ENCODE peak calls at places on chromosomes 5 and 9, in four cellular contexts. One of them, this sample, is unnamed.

GRCh38 chr5:138489705-138490104 is 24.4 kb downstream of the EGR1 start:
- DNase-seq in MCF 10A: no peak
- DNase-seq in stomach: peak
- DNase-seq in Peyer's patch: no peak
- DNase-seq in this sample: no peak

GRCh38 chr5:168879929-168880328 is 300.8 kb upstream of the PANK3 start:
- DNase-seq in MCF 10A: peak
- DNase-seq in stomach: no peak
- DNase-seq in Peyer's patch: no peak
- DNase-seq in this sample: no peak

GRCh38 chr5:61638476-61638875 is 306.4 kb downstream of the ZSWIM6 start:
- DNase-seq in MCF 10A: no peak
- DNase-seq in stomach: peak
- DNase-seq in Peyer's patch: no peak
- DNase-seq in this sample: no peak

GRCh38 chr5:59587489-59588337 is 305.8 kb downstream of the PDE4D start:
- DNase-seq in MCF 10A: no peak
- DNase-seq in stomach: peak
- DNase-seq in Peyer's patch: peak
- DNase-seq in this sample: no peak

GRCh38 chr5:14700478-14701436 is 36.2 kb downstream of the OTULIN start:
- DNase-seq in MCF 10A: no peak
- DNase-seq in stomach: no peak
- DNase-seq in Peyer's patch: no peak
- DNase-seq in this sample: no peak

GRCh38 chr5:111950660-111951059 is 193.7 kb upstream of the NREP start:
- DNase-seq in MCF 10A: no peak
- DNase-seq in stomach: no peak
- DNase-seq in Peyer's patch: no peak
- DNase-seq in this sample: no peak

GRCh38 chr9:18126776-18127175 is 347.2 kb upstream of the ADAMTSL1 start:
- DNase-seq in MCF 10A: no peak
- DNase-seq in stomach: no peak
- DNase-seq in Peyer's patch: no peak
- DNase-seq in this sample: no peak

GRCh38 chr5:140565024-140565779 is 574 bp downstream of the SLC35A4 start:
- DNase-seq in MCF 10A: no peak
- DNase-seq in stomach: no peak
- DNase-seq in Peyer's patch: no peak
- DNase-seq in this sample: no peak

GRCh38 chr5:68176802-68177479 is 38.6 kb upstream of the PIK3R1 start:
- DNase-seq in MCF 10A: peak
- DNase-seq in stomach: no peak
- DNase-seq in Peyer's patch: no peak
- DNase-seq in this sample: no peak

GRCh38 chr9:125701351-125701750 is 5.7 kb downstream of the MAPKAP1 start:
- DNase-seq in MCF 10A: peak
- DNase-seq in stomach: no peak
- DNase-seq in Peyer's patch: no peak
- DNase-seq in this sample: no peak

GRCh38 chr5:77864997-77865396 is 88.9 kb upstream of the TBCA start:
- DNase-seq in MCF 10A: no peak
- DNase-seq in stomach: no peak
- DNase-seq in Peyer's patch: no peak
- DNase-seq in this sample: peak

GRCh38 chr5:1152771-1153282 is 41.0 kb upstream of the SLC12A7 start:
- DNase-seq in MCF 10A: no peak
- DNase-seq in stomach: no peak
- DNase-seq in Peyer's patch: no peak
- DNase-seq in this sample: no peak

GRCh38 chr9:7961076-7961475 is 161.5 kb upstream of the DMAC1 start:
- DNase-seq in MCF 10A: no peak
- DNase-seq in stomach: no peak
- DNase-seq in Peyer's patch: no peak
- DNase-seq in this sample: no peak

GRCh38 chr5:126449751-126450271 is 26.6 kb downstream of the GRAMD2B start:
- DNase-seq in MCF 10A: peak
- DNase-seq in stomach: no peak
- DNase-seq in Peyer's patch: peak
- DNase-seq in this sample: no peak

GRCh38 chr5:68490401-68490800 is 274.8 kb downstream of the PIK3R1 start:
- DNase-seq in MCF 10A: no peak
- DNase-seq in stomach: no peak
- DNase-seq in Peyer's patch: no peak
- DNase-seq in this sample: no peak

GRCh38 chr9:116718111-116718510 is 31.0 kb downstream of the TRIM32 start:
- DNase-seq in MCF 10A: no peak
- DNase-seq in stomach: no peak
- DNase-seq in Peyer's patch: no peak
- DNase-seq in this sample: no peak

GRCh38 chr5:80967500-80968181 is 7.5 kb downstream of the RASGRF2 start:
- DNase-seq in MCF 10A: peak
- DNase-seq in stomach: no peak
- DNase-seq in Peyer's patch: peak
- DNase-seq in this sample: no peak

GRCh38 chr5:138659121-138659520 is 83.9 kb upstream of the HSPA9 start:
- DNase-seq in MCF 10A: no peak
- DNase-seq in stomach: no peak
- DNase-seq in Peyer's patch: peak
- DNase-seq in this sample: no peak

GRCh38 chr5:74199005-74199404 is 441.5 kb downstream of the ENC1 start:
- DNase-seq in MCF 10A: no peak
- DNase-seq in stomach: no peak
- DNase-seq in Peyer's patch: no peak
- DNase-seq in this sample: no peak

GRCh38 chr9:91127653-91128052 is 234.1 kb downstream of the AUH start:
- DNase-seq in MCF 10A: peak
- DNase-seq in stomach: no peak
- DNase-seq in Peyer's patch: no peak
- DNase-seq in this sample: no peak

GRCh38 chr5:33579789-33580188 is 139.0 kb downstream of the TARS1 start:
- DNase-seq in MCF 10A: no peak
- DNase-seq in stomach: no peak
- DNase-seq in Peyer's patch: no peak
- DNase-seq in this sample: no peak

GRCh38 chr5:17359451-17359965 is 138.5 kb upstream of the TAF11L2 start:
- DNase-seq in MCF 10A: no peak
- DNase-seq in stomach: no peak
- DNase-seq in Peyer's patch: no peak
- DNase-seq in this sample: no peak

GRCh38 chr9:112605518-112605917 is 112.4 kb downstream of the INIP start:
- DNase-seq in MCF 10A: no peak
- DNase-seq in stomach: no peak
- DNase-seq in Peyer's patch: no peak
- DNase-seq in this sample: no peak

GRCh38 chr5:33195431-33196128 is 245.2 kb upstream of the TARS1 start:
- DNase-seq in MCF 10A: peak
- DNase-seq in stomach: no peak
- DNase-seq in Peyer's patch: no peak
- DNase-seq in this sample: no peak

GRCh38 chr5:181243020-181243520 is 636 bp downstream of the RACK1 start:
- DNase-seq in MCF 10A: peak
- DNase-seq in stomach: no peak
- DNase-seq in Peyer's patch: no peak
- DNase-seq in this sample: no peak

GRCh38 chr5:181241393-181241975 is 2.2 kb downstream of the RACK1 start:
- DNase-seq in MCF 10A: peak
- DNase-seq in stomach: no peak
- DNase-seq in Peyer's patch: no peak
- DNase-seq in this sample: no peak

GRCh38 chr5:181242031-181242451 is 1.7 kb downstream of the RACK1 start:
- DNase-seq in MCF 10A: peak
- DNase-seq in stomach: no peak
- DNase-seq in Peyer's patch: no peak
- DNase-seq in this sample: peak

GRCh38 chr5:181245427-181246275 is 1.9 kb upstream of the RACK1 start:
- DNase-seq in MCF 10A: peak
- DNase-seq in stomach: no peak
- DNase-seq in Peyer's patch: no peak
- DNase-seq in this sample: peak

DNA sequence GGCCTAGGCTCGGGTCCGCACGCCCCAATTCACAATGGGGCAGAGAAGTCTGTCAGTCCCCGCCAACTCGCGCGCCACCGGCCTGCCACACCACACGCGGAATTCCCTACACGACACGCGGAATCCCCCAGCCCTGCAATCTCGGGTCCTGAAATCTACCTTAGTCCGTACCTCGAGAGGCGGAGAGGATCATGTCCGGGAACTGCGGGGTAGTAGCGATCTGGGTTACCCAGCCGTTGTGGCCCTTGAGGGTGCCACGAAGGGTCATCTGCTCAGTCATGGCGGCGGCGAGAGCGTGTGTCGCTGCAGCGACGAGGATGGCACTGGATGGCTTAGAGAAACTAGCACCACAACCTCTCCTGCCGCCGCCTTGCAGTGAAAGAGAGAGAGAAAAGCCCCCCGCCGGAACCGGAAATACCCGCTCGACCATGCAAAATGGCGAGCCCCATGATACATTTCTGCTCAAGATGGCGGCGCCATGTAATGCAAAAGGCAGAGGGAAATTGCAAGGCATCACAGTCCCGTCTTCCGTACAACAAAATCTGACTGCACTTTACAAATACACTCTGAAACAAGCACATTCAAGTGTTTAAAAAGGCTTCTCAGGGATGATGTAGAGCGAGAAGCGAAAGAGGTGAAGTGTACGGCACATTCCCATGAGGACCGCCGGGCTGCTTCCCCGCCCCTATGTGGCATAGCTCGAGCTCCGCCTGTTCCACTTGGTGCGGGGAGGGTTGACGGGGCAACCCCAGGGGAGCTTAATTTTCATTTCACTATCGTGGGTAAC is at the start of gene RACK1:
- DNase-seq in MCF 10A: peak
- DNase-seq in stomach: peak
- DNase-seq in Peyer's patch: peak
- DNase-seq in this sample: peak
- TF ChIP-seq CTCF in MCF 10A: no peak
- TF ChIP-seq CTCF in stomach: no peak
- TF ChIP-seq CTCF in Peyer's patch: no peak
- TF ChIP-seq CTCF in this sample: no peak

GRCh38 chr5:159902444-159903121 is 13.7 kb upstream of the ADRA1B start:
- DNase-seq in MCF 10A: peak
- DNase-seq in stomach: no peak
- DNase-seq in Peyer's patch: no peak
- DNase-seq in this sample: no peak
- TF ChIP-seq CTCF in MCF 10A: no peak
- TF ChIP-seq CTCF in stomach: no peak
- TF ChIP-seq CTCF in Peyer's patch: no peak
- TF ChIP-seq CTCF in this sample: no peak

GRCh38 chr9:133589454-133590227 is 19.5 kb downstream of the FAM163B start:
- DNase-seq in MCF 10A: no peak
- DNase-seq in stomach: no peak
- DNase-seq in Peyer's patch: no peak
- DNase-seq in this sample: no peak
- TF ChIP-seq CTCF in MCF 10A: peak
- TF ChIP-seq CTCF in stomach: no peak
- TF ChIP-seq CTCF in Peyer's patch: peak
- TF ChIP-seq CTCF in this sample: peak

DNA sequence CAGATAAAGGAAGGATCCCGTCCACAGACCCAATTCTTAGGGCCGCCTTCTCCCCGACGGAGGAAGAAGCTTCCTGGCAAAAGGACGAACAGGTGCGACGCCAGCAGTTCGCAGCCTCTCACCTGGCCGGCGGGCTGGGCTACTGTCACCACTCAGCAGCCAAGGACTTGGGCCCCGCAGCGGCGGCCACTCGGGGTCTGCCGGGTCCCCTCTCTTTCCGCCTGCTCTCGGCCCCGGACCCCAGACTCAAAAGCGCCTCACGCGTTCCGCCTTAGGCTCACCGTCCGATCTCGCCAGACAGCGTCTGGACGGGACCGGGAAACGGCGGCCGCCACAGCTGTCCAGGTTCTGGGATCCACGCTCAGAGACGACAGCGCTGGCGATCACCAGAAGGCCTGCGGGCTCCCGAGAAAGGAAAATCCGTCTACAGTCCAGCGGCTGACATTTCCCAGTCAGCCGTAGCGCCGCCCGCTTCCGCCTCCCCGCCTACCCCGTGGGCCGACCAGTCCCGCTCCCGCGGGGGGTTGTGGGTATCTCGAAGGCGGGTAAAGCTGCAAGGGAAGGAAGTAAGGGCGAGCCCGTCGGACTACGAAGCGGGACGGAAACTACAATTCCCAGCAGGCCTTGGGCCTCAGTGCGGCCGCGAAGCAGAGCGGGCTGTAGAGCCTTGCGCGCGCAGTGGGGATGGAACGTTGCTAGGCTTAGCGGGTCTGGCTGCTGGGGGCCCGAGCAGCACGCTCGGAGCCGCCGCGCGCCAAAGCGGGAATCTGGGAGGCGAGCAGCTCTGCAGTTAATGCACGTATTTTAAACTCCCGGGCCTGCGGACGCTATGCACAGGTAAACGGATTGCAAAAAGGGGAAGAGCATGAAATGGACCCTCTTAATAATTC is at the start of the genes LMBRD2 and SKP2:
- DNase-seq in MCF 10A: peak
- DNase-seq in stomach: peak
- DNase-seq in Peyer's patch: peak
- DNase-seq in this sample: peak
- TF ChIP-seq CTCF in MCF 10A: no peak
- TF ChIP-seq CTCF in stomach: no peak
- TF ChIP-seq CTCF in Peyer's patch: no peak
- TF ChIP-seq CTCF in this sample: no peak

DNA sequence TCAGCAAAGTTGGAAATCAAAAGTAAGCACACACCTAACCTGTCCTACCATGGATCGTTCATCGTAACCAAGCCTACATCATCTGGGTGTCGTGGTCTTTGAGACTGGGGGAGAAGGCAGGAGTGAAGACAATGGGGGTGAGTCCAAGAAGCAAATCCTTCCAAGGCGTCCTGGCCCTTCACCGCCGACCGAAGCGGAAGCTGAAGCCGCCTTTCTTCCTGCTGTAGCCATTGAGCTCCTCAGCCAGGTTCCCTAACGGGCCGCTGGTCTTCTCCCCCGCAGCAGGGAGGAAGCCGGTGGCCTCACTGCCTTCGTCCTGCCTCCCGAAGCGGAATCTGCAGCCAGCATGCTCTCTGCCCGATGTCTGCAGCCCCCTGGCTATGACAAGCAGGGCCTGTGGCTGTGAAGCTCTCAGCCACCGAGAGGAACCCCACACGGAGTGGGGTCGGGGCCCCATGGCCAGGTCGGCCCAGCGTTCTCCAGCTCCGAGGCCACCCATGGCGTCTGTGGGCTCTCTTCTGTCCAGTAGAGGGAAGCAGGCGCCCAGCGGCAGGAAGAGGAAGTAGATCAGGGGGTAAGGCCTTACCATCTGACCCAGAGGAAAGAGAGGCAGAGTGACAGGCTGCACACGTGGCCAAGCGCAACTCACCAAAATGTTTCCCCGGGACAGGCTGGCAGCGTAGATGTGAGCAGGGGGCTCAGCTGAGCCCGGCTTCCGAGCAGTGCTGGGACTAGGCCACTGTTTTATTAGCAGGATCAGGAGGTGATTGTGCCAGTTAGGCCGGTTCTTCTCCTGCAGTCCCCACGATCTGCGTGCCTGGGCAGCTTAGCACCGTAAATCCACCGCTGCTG is 3.1 kb downstream of the QRFP start:
- DNase-seq in MCF 10A: peak
- DNase-seq in stomach: peak
- DNase-seq in Peyer's patch: no peak
- DNase-seq in this sample: peak
- TF ChIP-seq CTCF in MCF 10A: no peak
- TF ChIP-seq CTCF in stomach: no peak
- TF ChIP-seq CTCF in Peyer's patch: peak
- TF ChIP-seq CTCF in this sample: peak

GRCh38 chr9:97983524-97984187 is 515 bp downstream of the ANP32B start:
- DNase-seq in MCF 10A: peak
- DNase-seq in stomach: peak
- DNase-seq in Peyer's patch: peak
- DNase-seq in this sample: peak
- TF ChIP-seq CTCF in MCF 10A: no peak
- TF ChIP-seq CTCF in stomach: no peak
- TF ChIP-seq CTCF in Peyer's patch: no peak
- TF ChIP-seq CTCF in this sample: peak

This sample was measured in spleen.